ENCODE peak calls at places on chromosomes 5 and 9, in four cellular contexts. I is NCI-H460, E is hippocampal formation, D is fibroblast of gingiva. H is an unnamed sample.

GRCh38 chr5:56323505-56323904 is 90.4 kb upstream of the ANKRD55 start:
- DNase-seq in I (no peak), E (no peak), D (peak; percentile 55), H (no peak)

GRCh38 chr9:99239341-99240055 is 17.4 kb downstream of the SEC61B start:
- DNase-seq in I (no peak), E (no peak), D (peak; percentile 28), H (no peak)

GRCh38 chr9:91084896-91085295 is 276.8 kb downstream of the AUH start:
- DNase-seq in I (no peak), E (no peak), D (no peak), H (no peak)

GRCh38 chr9:127578952-127579853 is 32.9 kb upstream of the STXBP1 start:
- DNase-seq in I (peak; percentile 92), E (peak; percentile 57), D (peak; percentile 98), H (peak; percentile 77)

GRCh38 chr5:64690417-64691151 is at the start of gene SHISAL2B:
- DNase-seq in I (no peak), E (no peak), D (peak; percentile 14), H (no peak)

GRCh38 chr5:178407646-178408045 is 175.0 kb upstream of the PHYKPL start:
- DNase-seq in I (no peak), E (no peak), D (no peak), H (no peak)

GRCh38 chr5:40405230-40405629 is 274.5 kb upstream of the PTGER4 start:
- DNase-seq in I (no peak), E (no peak), D (peak; percentile 38), H (no peak)

GRCh38 chr9:99044827-99045226 is 60.1 kb upstream of the TGFBR1 start:
- DNase-seq in I (no peak), E (no peak), D (no peak), H (no peak)

GRCh38 chr5:44770936-44771717 is 37.6 kb upstream of the MRPS30 start:
- DNase-seq in I (no peak), E (no peak), D (no peak), H (no peak)

GRCh38 chr9:120901704-120902103 is 24.7 kb upstream of the PHF19 start:
- DNase-seq in I (no peak), E (no peak), D (no peak), H (no peak)

GRCh38 chr9:134928796-134929559 is 11.3 kb upstream of the FCN1 start:
- DNase-seq in I (no peak), E (no peak), D (no peak), H (no peak)

GRCh38 chr5:93604119-93604963 is 21.3 kb downstream of the NR2F1 start:
- DNase-seq in I (no peak), E (peak; percentile 38), D (no peak), H (no peak)

GRCh38 chr5:34626036-34626435 is 30.1 kb upstream of the RAI14 start:
- DNase-seq in I (peak; percentile 44), E (no peak), D (peak; percentile 56), H (no peak)

H was measured in stimulated activated naive CD4-positive, alpha-beta T cell treated with Interleukin-2 at 50 U/mL for 16 hours.